ENCODE peak calls at places on chromosomes 1 and 21, in nine cellular contexts. D is COR-L47; X is GM19239; T is NCI-H2081 treated with DMSO at 0.1 percent for 48 hours; V is cardiac fibroblast; K is EH; W is neural crest cell; A is fibroblast of lung; S is central memory CD4-positive, alpha-beta T cell. R is an unnamed sample.

GRCh38 chr1:188462837-188463236 is 1634.1 kb downstream of the PLA2G4A start:
- DNase-seq in V (no peak), D (no peak), K (no peak), W (no peak), S (no peak), A (peak; percentile 24), T (no peak), X (no peak), R (no peak)

GRCh38 chr1:36163426-36163825 is 7.5 kb downstream of the MAP7D1 start:
- DNase-seq in S (no peak), T (no peak), V (no peak), X (no peak), K (no peak), W (no peak), A (no peak), D (no peak), R (no peak)

GRCh38 chr1:27787895-27788294 is 14.9 kb downstream of the STX12 start:
- DNase-seq in A (peak; percentile 74), X (no peak), K (peak; percentile 24), D (no peak), T (no peak), V (peak; percentile 89), S (no peak), W (no peak), R (peak; percentile 87)

GRCh38 chr1:54506594-54506993 is 41.4 kb upstream of the ACOT11 start:
- DNase-seq in V (no peak), A (no peak), D (no peak), W (no peak), K (peak; percentile 59), S (no peak), T (no peak), X (no peak), R (no peak)

GRCh38 chr1:226019550-226019949 is 20.4 kb upstream of the SDE2 start:
- DNase-seq in V (no peak), S (no peak), A (no peak), K (no peak), D (no peak), T (no peak), X (no peak), W (no peak), R (no peak)

GRCh38 chr21:41589620-41590175 is 81.7 kb upstream of the TMPRSS2 start:
- DNase-seq in V (no peak), T (no peak), S (no peak), X (no peak), D (no peak), A (no peak), K (no peak), W (no peak), R (no peak)

GRCh38 chr1:181100015-181100905 is 11.8 kb downstream of the IER5 start:
- DNase-seq in S (no peak), A (no peak), W (no peak), X (no peak), K (peak; percentile 74), V (no peak), T (no peak), D (no peak), R (no peak)

GRCh38 chr21:31501921-31502320 is 157.6 kb upstream of the SOD1 start:
- DNase-seq in T (no peak), X (no peak), K (no peak), A (no peak), S (no peak), W (no peak), D (no peak), V (no peak), R (no peak)

GRCh38 chr1:54803761-54804470 is 2.8 kb upstream of the TTC22 start:
- DNase-seq in T (no peak), X (no peak), V (peak; percentile 49), D (no peak), A (peak; percentile 28), K (peak; percentile 43), W (no peak), S (no peak), R (peak; percentile 28)

GRCh38 chr1:54887665-54888071 is 673 bp upstream of the DHCR24 start:
- DNase-seq in D (no peak), T (no peak), K (no peak), V (peak; percentile 61), A (no peak), X (no peak), S (no peak), W (no peak), R (no peak)

GRCh38 chr1:37449936-37450335 is 24.4 kb upstream of the ZC3H12A start:
- DNase-seq in K (peak; percentile 29), D (no peak), V (no peak), T (no peak), A (no peak), X (no peak), S (no peak), W (no peak), R (no peak)

R was measured in choroid plexus epithelial cell.